ENCODE peak calls at places on chromosomes 16 and 17, in ten cellular contexts. P is CD8-positive, alpha-beta memory T cell; T is NCI-H460; M is NCI-H524; I is activated T-helper 2 cell treated with anti-CD3 and anti-CD28 coated beads, Interferon-gamma antibody, Interleukin-2, Interleukin-4, amounts not matched to agents 10 μg/mL and 5 μg/mL and 100 μg/mL, durations not matched to agents 14 hours and 24 hours and 36 hours; Z is stimulated activated CD8-positive, alpha-beta memory T cell treated with anti-CD3 and anti-CD28 coated beads, Interleukin-2, amount 100 ng/mL, for 1 hour; U is NCI-H748 treated with DMSO at 0.1 percent for 48 hours; N is mesenchymal stem cell; B is NCI-H1436; C is astrocyte of the cerebellum. A is an unnamed sample.

GRCh38 chr17:53659181-53659580 is 163.5 kb upstream of the KIF2B start:
- DNase-seq in P (no peak), T (no peak), M (no peak), I (no peak), Z (no peak), U (no peak), N (no peak), B (no peak), C (no peak), A (no peak)

GRCh38 chr16:47236716-47237115 is 93.0 kb upstream of the NETO2 start:
- DNase-seq in P (no peak), T (no peak), M (no peak), I (no peak), Z (no peak), U (no peak), N (no peak), B (no peak), C (no peak), A (no peak)

GRCh38 chr17:66673668-66674276 is 161.1 kb upstream of the CACNG5 start:
- DNase-seq in P (peak; percentile 77), T (peak; percentile 71), M (peak; percentile 39), I (no peak), Z (peak; percentile 17), U (peak; percentile 52), N (peak; percentile 72), B (peak; percentile 57), C (peak; percentile 44), A (peak; percentile 48)

GRCh38 chr16:87570938-87571867 is 31.1 kb upstream of the JPH3 start:
- DNase-seq in P (no peak), T (peak; percentile 43), M (no peak), I (no peak), Z (no peak), U (peak; percentile 5), N (peak; percentile 75), B (peak; percentile 43), C (no peak), A (no peak)

GRCh38 chr17:28536532-28537218 is 15.7 kb downstream of the UNC119 start:
- DNase-seq in P (no peak), T (no peak), M (no peak), I (no peak), Z (no peak), U (no peak), N (no peak), B (no peak), C (no peak), A (no peak)

GRCh38 chr17:17156107-17156506 is 50.0 kb downstream of the PLD6 start:
- DNase-seq in P (no peak), T (no peak), M (no peak), I (no peak), Z (no peak), U (no peak), N (no peak), B (no peak), C (peak; percentile 71), A (no peak)

GRCh38 chr17:59783221-59784016 is 76.0 kb downstream of the VMP1 start:
- DNase-seq in P (no peak), T (no peak), M (no peak), I (no peak), Z (no peak), U (no peak), N (peak; percentile 86), B (no peak), C (no peak), A (no peak)

GRCh38 chr17:39818282-39819000 is 45.7 kb downstream of the IKZF3 start:
- DNase-seq in P (no peak), T (no peak), M (no peak), I (no peak), Z (no peak), U (no peak), N (no peak), B (no peak), C (no peak), A (no peak)

GRCh38 chr17:42519546-42520444 is 16.2 kb upstream of the NAGLU start:
- DNase-seq in P (no peak), T (peak; percentile 55), M (no peak), I (no peak), Z (no peak), U (no peak), N (peak; percentile 98), B (no peak), C (peak; percentile 99), A (no peak)

GRCh38 chr17:55727920-55728319 is 5.3 kb upstream of the TMEM100 start:
- DNase-seq in P (no peak), T (no peak), M (no peak), I (no peak), Z (no peak), U (no peak), N (no peak), B (no peak), C (no peak), A (no peak)

GRCh38 chr17:28573521-28573920 is 2.2 kb upstream of the PIGS start:
- DNase-seq in P (no peak), T (no peak), M (no peak), I (no peak), Z (no peak), U (no peak), N (no peak), B (no peak), C (no peak), A (no peak)

A was measured in NCI-H1092.